ENCODE peak calls at places on chromosome 5, in five cellular contexts. M, X, W, K and A are unnamed samples.

GRCh38 chr5:35237580-35238376 is 7.5 kb upstream of the PRLR start:
- DNase-seq in M (peak; percentile 86), X (no peak), W (peak; percentile 64), K (no peak), A (no peak)

GRCh38 chr5:57366744-57367143 is 115.9 kb downstream of the ACTBL2 start:
- DNase-seq in M (peak; percentile 77), X (peak; percentile 28), W (peak; percentile 91), K (no peak), A (no peak)

GRCh38 chr5:95283022-95283615 is 1.8 kb downstream of the MCTP1 start:
- DNase-seq in M (no peak), X (no peak), W (no peak), K (no peak), A (no peak)

GRCh38 chr5:59721741-59722140 is 171.8 kb downstream of the PDE4D start:
- DNase-seq in M (no peak), X (no peak), W (no peak), K (no peak), A (no peak)

GRCh38 chr5:136769093-136769492 is 403.7 kb upstream of the TRPC7 start:
- DNase-seq in M (no peak), X (no peak), W (no peak), K (no peak), A (no peak)

GRCh38 chr5:124951676-124952075 is 205.2 kb upstream of the ZNF608 start:
- DNase-seq in M (no peak), X (no peak), W (no peak), K (no peak), A (no peak)

GRCh38 chr5:25448190-25448621 is 803.4 kb upstream of the CDH10 start:
- DNase-seq in M (no peak), X (no peak), W (no peak), K (no peak), A (no peak)

GRCh38 chr5:114957384-114957783 is 212.3 kb downstream of the TRIM36 start:
- DNase-seq in M (no peak), X (no peak), W (no peak), K (no peak), A (no peak)

GRCh38 chr5:45385321-45386058 is 310.7 kb downstream of the HCN1 start:
- DNase-seq in M (no peak), X (peak; percentile 68), W (no peak), K (no peak), A (no peak)

GRCh38 chr5:116738270-116738947 is 163.8 kb upstream of the SEMA6A start:
- DNase-seq in M (no peak), X (no peak), W (no peak), K (no peak), A (no peak)

GRCh38 chr5:31962928-31963327 is 211.2 kb downstream of the GOLPH3 start:
- DNase-seq in M (peak; percentile 53), X (no peak), W (no peak), K (no peak), A (no peak)

GRCh38 chr5:80406980-80407734 is 707 bp upstream of the ZFYVE16 start:
- DNase-seq in M (peak; percentile 80), X (peak; percentile 1), W (peak; percentile 6), K (peak; percentile 78), A (peak; percentile 34)

GRCh38 chr5:158881076-158881880 is 218.4 kb downstream of the EBF1 start:
- DNase-seq in M (no peak), X (no peak), W (no peak), K (no peak), A (no peak)

DNA sequence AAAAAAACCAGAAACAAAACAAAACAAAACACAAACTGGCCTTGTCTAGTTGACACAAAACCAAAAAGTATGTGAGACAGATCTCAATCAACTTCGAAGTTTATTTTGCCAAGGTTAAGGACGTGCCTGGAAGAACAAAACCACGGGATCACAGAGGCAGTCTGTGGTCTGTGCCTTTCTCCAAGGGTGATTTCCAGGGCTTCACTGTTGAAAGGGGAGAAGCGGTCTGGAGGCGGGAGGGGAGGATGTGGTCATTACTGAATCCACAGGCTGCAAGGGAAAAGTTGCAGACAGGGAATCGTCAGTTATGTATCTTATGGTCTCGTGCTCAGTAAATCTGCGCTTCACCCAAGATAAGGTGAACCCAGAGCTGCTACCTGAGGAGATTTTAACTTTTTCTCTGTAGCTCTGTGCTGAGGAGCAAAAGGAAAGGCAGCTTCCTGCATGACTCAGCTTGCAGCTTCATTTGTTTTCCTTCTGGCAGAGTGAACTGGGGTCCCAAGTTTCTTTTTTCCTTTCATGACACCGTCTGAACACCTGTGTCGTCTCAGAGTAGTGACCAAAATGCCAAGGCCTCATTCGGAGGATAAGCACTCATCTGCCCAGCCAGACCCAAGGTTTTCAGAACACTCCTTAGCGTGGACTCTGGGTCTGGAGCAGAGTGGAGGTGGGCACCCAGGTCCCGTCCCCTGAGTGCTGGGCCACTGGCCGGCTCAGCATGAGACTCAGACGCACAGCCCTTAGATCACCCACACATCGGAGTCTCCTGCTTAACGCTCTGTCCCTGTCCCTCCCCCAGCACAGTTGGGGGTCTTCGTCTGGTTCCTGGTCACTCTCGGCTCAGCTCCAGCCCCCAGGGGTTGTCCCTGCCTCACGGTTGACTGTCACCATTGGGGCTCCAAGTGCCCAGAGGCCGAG is 25.9 kb downstream of the ROPN1L start:
- DNase-seq in M (no peak), X (peak; percentile 79), W (no peak), K (no peak), A (no peak)
- H3K27ac ChIP-seq in M (no peak overlapping the region), X (peak overlapping the region; percentile 5), W (peak overlapping the region; percentile 73), K (no peak overlapping the region), A (no peak overlapping the region)

DNA sequence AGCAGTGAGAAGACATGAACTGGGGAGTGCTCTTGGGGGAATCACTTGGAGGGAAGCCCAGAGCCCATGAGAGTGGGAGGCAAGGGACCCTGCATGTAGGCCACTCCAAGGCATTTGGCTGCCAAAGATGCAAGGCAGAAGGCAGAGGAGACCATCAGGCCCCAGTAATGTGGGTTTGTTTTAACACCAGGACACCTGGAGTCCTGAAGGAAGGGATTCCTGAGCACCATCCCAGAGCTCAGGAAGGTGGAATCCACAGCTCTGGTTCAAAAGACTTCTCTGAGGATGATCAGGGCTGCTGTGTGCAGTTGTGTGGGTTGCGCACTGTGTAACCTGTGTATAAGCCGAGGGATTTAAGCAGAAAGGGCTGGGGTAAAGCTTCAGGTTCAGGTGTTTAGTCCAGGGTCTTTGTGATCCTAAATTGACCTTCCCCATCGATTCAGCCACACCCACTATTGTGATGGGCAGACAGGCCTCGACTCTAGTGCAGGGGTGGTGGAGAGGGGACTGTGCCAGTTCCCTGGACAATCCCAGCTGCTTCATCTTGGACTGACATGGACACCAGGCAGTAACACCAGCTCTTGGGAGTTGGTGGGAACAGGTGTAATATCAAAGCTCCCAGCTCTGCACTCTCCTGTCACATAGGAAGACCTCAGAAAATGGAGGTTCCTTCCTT is 11.0 kb downstream of the B4GALT7 start:
- DNase-seq in M (no peak), X (no peak), W (no peak), K (no peak), A (no peak)
- TF ChIP-seq POLR2A in M (no peak), X (no peak), W (no peak), K (no peak), A (no peak)

DNA sequence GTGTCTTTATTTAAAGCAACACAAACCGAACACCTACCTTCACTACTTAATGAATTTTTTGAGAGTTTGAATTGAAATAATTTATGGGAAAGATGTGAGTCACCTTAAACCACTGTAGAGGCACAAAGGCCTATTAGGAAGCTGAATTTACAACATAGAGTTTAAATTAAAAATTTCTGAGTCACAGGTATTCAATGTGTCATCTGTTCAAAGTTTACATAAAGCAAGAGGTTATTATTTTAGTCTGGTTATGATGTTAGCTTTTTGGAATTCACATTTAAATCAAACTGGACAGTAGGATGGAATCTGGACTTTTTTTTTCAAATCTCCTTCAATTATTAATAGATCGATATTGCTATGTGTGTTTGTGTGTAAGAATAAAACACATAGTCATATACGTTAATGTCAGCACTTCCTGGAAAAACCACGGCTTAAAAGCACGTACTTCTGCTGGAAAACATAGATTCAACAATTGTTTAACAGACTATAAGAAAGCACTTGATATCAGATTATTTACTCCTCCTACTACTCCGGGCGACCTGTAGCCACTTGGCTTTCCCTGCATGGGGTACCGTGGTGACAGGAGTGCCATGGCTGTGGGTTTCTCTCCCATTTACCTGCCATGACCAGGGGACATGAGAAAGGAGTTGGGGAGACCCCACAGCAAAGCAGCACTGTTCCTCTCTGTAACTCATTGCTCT is 638.6 kb downstream of the SEMA5A start:
- DNase-seq in M (no peak), X (peak; percentile 93), W (no peak), K (no peak), A (no peak)
- TF ChIP-seq CTCF in M (no peak), X (no peak), W (no peak), K (no peak), A (no peak)

DNA sequence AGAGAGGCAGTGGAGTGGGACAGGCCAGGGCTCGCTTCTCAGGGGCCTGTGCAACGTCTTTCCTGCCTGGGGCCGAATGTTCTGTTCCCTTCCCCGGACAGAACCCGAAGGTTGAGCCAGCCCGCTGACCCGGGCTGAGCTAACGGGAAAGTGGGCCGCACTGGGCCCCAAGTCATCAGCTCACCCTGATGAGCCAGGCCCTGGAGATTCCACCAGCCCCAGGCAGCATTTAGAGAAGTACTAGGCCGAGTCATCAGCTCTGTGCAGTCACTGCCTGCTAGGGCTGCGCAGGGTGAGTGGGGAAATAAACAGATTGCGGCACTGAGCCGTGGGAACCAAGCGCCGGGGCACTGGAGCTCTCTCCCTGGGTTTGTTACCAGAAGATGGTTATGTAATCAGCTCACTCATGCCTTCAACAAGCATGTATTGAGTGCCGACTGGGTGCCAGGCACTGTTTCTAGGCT is 29.1 kb upstream of the DUSP1 start:
- DNase-seq in M (no peak), X (peak; percentile 98), W (peak; percentile 72), K (no peak), A (peak; percentile 38)
- H3K27ac ChIP-seq in M (no peak overlapping the region), X (peak overlapping the region; percentile 80), W (peak overlapping the region; percentile 82), K (no peak overlapping the region), A (no peak overlapping the region)

GRCh38 chr5:151240891-151241290 is 12.1 kb upstream of the GM2A start:
- DNase-seq in M (no peak), X (no peak), W (no peak), K (no peak), A (no peak)

GRCh38 chr5:151237685-151238084 is 13.8 kb upstream of the CCDC69 start:
- DNase-seq in M (no peak), X (no peak), W (no peak), K (no peak), A (no peak)

GRCh38 chr5:151239237-151239861 is 13.6 kb upstream of the GM2A start:
- DNase-seq in M (peak; percentile 63), X (peak; percentile 63), W (peak; percentile 60), K (peak; percentile 91), A (peak; percentile 80)

GRCh38 chr5:151236888-151237287 is 13.0 kb upstream of the CCDC69 start:
- DNase-seq in M (no peak), X (no peak), W (no peak), K (no peak), A (no peak)

DNA sequence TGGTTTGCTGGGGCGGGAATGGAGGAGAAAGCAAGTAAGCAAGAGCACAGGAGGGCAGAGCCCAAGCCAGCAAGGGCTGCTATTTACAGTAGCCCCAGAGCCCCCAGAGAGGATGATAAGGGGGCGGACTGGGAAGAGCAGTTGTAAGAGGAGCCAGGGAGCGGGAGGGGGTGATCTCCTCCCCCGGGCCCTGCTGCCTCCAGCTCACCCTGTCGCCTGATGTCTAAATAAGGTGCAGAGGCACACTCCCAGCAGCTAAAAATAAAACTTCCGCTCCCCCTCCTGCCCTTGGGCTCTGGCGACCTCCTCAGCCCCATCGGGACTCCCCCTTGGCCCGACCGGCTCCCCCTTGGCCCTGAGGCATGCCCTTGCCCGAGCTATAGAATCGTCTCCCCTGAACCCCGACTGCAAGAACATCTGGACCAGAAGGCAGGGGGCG is 14.4 kb upstream of the CCDC69 start:
- DNase-seq in M (no peak), X (no peak), W (no peak), K (peak; percentile 68), A (no peak)
- TF ChIP-seq POLR2A in M (no peak), X (no peak), W (no peak), K (no peak), A (no peak)